ENCODE peak calls at places on chromosomes 12 and 14, in five cellular contexts. H is NCI-H524 treated with DMSO at 0.1 percent for 48 hours, P is H54, G is HuH-7, X is neural progenitor cell. B is an unnamed sample.

GRCh38 chr12:86945685-86946196 is 689.5 kb upstream of the MGAT4C start:
- DNase-seq in H (no peak), X (no peak), P (no peak), G (no peak), B (no peak)

GRCh38 chr12:96425321-96425720 is 25.1 kb upstream of the CDK17 start:
- DNase-seq in G (no peak), H (no peak), X (no peak), P (peak; percentile 24), B (no peak)

GRCh38 chr12:128825845-128826244 is 2.1 kb upstream of the SLC15A4 start:
- DNase-seq in P (no peak), G (no peak), X (no peak), H (no peak), B (no peak)

GRCh38 chr12:51923506-51924365 is 16.4 kb downstream of the ACVRL1 start:
- DNase-seq in P (no peak), X (peak; percentile 72), G (peak; percentile 79), H (no peak), B (no peak)

GRCh38 chr14:98954347-98955000 is 317.5 kb downstream of the BCL11B start:
- DNase-seq in G (no peak), P (no peak), X (no peak), H (no peak), B (no peak)

GRCh38 chr14:24921903-24922302 is 128.0 kb downstream of the STXBP6 start:
- DNase-seq in G (no peak), H (no peak), P (no peak), X (no peak), B (no peak)

GRCh38 chr14:89408907-89409675 is 7.9 kb downstream of the FOXN3 start:
- DNase-seq in P (no peak), G (no peak), X (no peak), H (no peak), B (no peak)

GRCh38 chr14:90629471-90629870 is 186.8 kb downstream of the TTC7B start:
- DNase-seq in P (no peak), G (no peak), H (no peak), X (no peak), B (no peak)

GRCh38 chr12:20128926-20129325 is 239.4 kb upstream of the PDE3A start:
- DNase-seq in X (no peak), G (no peak), H (no peak), P (no peak), B (no peak)

GRCh38 chr12:106058256-106059182 is 80.2 kb downstream of the NUAK1 start:
- DNase-seq in P (no peak), X (no peak), G (no peak), H (no peak), B (no peak)

GRCh38 chr14:87149583-87150354 is 843.2 kb downstream of the GALC start:
- DNase-seq in P (no peak), X (peak; percentile 55), H (peak; percentile 49), G (no peak), B (no peak)

GRCh38 chr12:79691299-79692248 is 810 bp upstream of the PAWR start:
- DNase-seq in G (no peak), X (no peak), P (peak; percentile 71), H (no peak), B (no peak)

GRCh38 chr14:103725001-103725682 is 9.5 kb downstream of the ZFYVE21 start:
- DNase-seq in P (no peak), H (no peak), G (no peak), X (no peak), B (no peak)

GRCh38 chr14:64701660-64702059 is 2.6 kb upstream of the PLEKHG3 start:
- DNase-seq in G (no peak), P (no peak), X (peak; percentile 70), H (no peak), B (no peak)

GRCh38 chr14:101174522-101174838 is 271.0 kb upstream of the RTL1 start:
- DNase-seq in P (no peak), G (no peak), X (no peak), H (no peak), B (no peak)

B was measured in HCT116.